ENCODE peak calls at places on chromosomes 3 and 15, in four cellular contexts. N, S, O and U are unnamed samples.

GRCh38 chr15:62250176-62250575 is 85.1 kb upstream of the C2CD4B start:
- DNase-seq in N (no peak), S (no peak), O (no peak), U (no peak)

GRCh38 chr3:39260957-39261356 is 18.9 kb downstream of the CX3CR1 start:
- DNase-seq in N (peak; percentile 59), S (peak; percentile 92), O (peak; percentile 84), U (peak; percentile 22)

GRCh38 chr15:25061808-25062550 is 107.2 kb downstream of the SNRPN start:
- DNase-seq in N (no peak), S (no peak), O (no peak), U (no peak)

GRCh38 chr3:107206141-107206540 is 171.1 kb upstream of the CCDC54 start:
- DNase-seq in N (peak; percentile 40), S (peak; percentile 80), O (no peak), U (no peak)

GRCh38 chr3:71101581-71101980 is 481.9 kb downstream of the FOXP1 start:
- DNase-seq in N (no peak), S (peak; percentile 62), O (no peak), U (no peak)

GRCh38 chr15:65951007-65951406 is 81.7 kb downstream of the RAB11A start:
- DNase-seq in N (no peak), S (no peak), O (no peak), U (no peak)

GRCh38 chr3:110736332-110736731 is 335.3 kb upstream of the NECTIN3 start:
- DNase-seq in N (no peak), S (no peak), O (no peak), U (no peak)

GRCh38 chr15:80152896-80153876 is at the start of gene FAH:
- DNase-seq in N (no peak), S (peak; percentile 47), O (peak; percentile 46), U (no peak)

GRCh38 chr3:48125026-48125704 is 63.1 kb downstream of the CDC25A start:
- DNase-seq in N (peak; percentile 95), S (peak; percentile 73), O (no peak), U (no peak)

GRCh38 chr3:64462203-64463120 is 225.3 kb downstream of the ADAMTS9 start:
- DNase-seq in N (peak; percentile 89), S (peak; percentile 92), O (peak; percentile 64), U (peak; percentile 65)

GRCh38 chr3:196639517-196640500 is at the start of gene NRROS:
- DNase-seq in N (no peak), S (peak; percentile 47), O (peak; percentile 61), U (no peak)

GRCh38 chr3:46089237-46090011 is 62.1 kb upstream of the XCR1 start:
- DNase-seq in N (peak; percentile 23), S (peak; percentile 99), O (peak; percentile 96), U (peak; percentile 66)

GRCh38 chr3:50221413-50222168 is 14.4 kb upstream of the GNAI2 start:
- DNase-seq in N (no peak), S (no peak), O (no peak), U (no peak)

GRCh38 chr15:42547926-42548257 is 701 bp downstream of the LRRC57 start:
- DNase-seq in N (no peak), S (no peak), O (peak; percentile 27), U (peak; percentile 8)

GRCh38 chr15:100001405-100001804 is 268.2 kb upstream of the LYSMD4 start:
- DNase-seq in N (no peak), S (peak; percentile 1), O (no peak), U (no peak)

GRCh38 chr3:117054551-117054950 is 345.0 kb downstream of the TUSC7 start:
- DNase-seq in N (no peak), S (peak; percentile 16), O (no peak), U (no peak)

GRCh38 chr3:132499071-132499470 is 81.8 kb downstream of the DNAJC13 start:
- DNase-seq in N (no peak), S (no peak), O (no peak), U (no peak)

GRCh38 chr15:101539492-101539891 is 50.0 kb upstream of the PCSK6 start:
- DNase-seq in N (no peak), S (no peak), O (no peak), U (no peak)

GRCh38 chr15:62337934-62338333 is 172.8 kb upstream of the C2CD4B start:
- DNase-seq in N (no peak), S (no peak), O (no peak), U (no peak)

GRCh38 chr3:16568115-16568514 is 37.1 kb downstream of the DAZL start:
- DNase-seq in N (no peak), S (no peak), O (no peak), U (no peak)
- TF ChIP-seq CTCF in N (no peak), S (no peak), O (no peak), U (no peak)

DNA sequence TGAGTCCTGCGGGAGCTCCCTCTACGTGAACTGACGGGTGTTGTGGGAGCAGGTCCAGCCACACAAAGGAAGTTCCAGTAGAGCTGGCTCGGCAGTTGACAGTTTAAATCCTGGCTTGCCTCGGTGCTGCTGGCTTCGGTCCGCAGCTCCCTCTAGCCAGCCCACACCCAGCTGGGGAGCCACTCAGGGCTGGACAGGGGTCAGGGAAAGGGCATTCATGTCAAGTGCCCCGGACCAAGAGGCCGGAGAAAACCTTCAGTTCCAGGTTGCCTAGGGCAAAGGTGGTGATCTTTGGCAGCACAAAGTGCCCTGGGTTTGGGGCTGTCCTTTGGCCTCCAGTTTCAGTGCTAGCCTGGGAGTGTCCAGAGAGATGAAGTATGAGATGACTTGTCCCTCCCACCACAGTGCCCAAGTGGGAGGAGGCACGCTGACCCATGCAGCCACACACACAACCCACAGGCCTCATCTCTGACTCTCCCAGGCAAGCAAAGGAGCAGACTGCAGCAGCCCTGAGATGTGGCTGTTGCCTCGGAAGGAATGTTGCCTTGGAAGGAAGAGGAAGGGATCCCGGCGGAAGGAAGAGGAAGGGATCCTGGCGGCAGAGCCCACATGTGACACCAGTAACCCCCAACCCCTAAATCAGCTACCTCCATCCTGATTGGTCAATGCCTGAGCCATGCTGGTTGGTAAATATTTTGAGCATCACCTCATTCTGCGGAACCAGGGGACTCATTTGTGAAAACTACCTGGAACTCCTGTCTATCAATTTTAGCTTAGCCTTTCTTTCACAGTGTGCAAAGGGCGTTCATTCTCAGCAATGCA is 13.9 kb upstream of the ANPEP start:
- DNase-seq in N (no peak), S (peak; percentile 86), O (peak; percentile 87), U (no peak)
- H3K4me3 ChIP-seq in N (no peak overlapping the region), S (no peak overlapping the region), O (no peak overlapping the region), U (no peak overlapping the region)

GRCh38 chr3:154954750-154955149 is 125.4 kb upstream of the MME start:
- DNase-seq in N (no peak), S (peak; percentile 86), O (no peak), U (no peak)
- TF ChIP-seq CTCF in N (peak; percentile 22), S (peak; percentile 77), O (peak; percentile 32), U (peak; percentile 54)

DNA sequence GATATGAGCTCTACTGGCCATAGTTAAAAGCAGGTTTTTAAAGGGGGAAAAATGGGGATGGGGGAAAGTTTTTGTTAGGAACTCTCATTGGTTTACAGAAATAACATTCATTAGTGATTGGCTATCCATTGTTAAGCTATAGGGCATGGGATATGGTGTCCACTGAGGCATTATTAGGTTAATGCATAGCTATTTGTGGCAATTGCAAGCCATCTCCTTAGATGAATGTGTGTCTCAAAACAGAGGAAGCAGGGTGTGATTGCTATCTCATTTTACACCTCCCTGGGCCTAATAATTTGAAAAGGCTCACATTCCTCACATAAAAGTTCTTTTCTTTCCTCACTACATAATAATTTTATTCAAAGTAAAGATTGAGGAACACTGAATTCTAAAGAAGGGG is 396.6 kb downstream of the TAFA4 start:
- DNase-seq in N (no peak), S (no peak), O (no peak), U (no peak)
- H3K4me3 ChIP-seq in N (no peak overlapping the region), S (no peak overlapping the region), O (no peak overlapping the region), U (no peak overlapping the region)

DNA sequence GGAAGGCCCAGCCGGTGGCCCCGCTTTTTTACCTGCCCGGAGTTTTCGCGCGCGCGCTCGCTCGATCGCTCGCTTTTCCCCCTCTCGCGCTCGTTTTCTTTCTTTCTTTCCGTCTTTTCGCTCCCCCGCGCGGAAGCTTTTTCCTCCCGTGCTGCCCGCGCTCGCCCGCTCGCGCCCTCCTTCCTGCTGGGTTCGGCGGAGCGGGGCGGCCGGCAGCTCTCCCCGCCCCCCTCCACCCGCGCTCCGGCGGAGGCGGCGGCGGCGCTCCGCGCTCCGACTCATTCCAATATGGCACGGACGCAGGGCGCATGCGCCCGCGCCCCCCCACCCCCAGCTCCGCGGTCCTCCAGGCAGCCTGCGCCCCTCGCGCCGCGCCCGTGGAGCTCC is at the start of gene SFMBT1:
- DNase-seq in N (peak; percentile 18), S (peak; percentile 49), O (peak; percentile 52), U (no peak)
- TF ChIP-seq CTCF in N (no peak), S (no peak), O (no peak), U (no peak)

GRCh38 chr3:186096295-186096694 is 12.6 kb downstream of the ETV5 start:
- DNase-seq in N (no peak), S (no peak), O (no peak), U (no peak)

GRCh38 chr3:186097317-186097662 is 11.6 kb downstream of the ETV5 start:
- DNase-seq in N (no peak), S (no peak), O (no peak), U (no peak)

GRCh38 chr3:186099178-186099577 is 9.7 kb downstream of the ETV5 start:
- DNase-seq in N (peak; percentile 41), S (peak; percentile 74), O (peak; percentile 87), U (peak; percentile 88)

GRCh38 chr3:186098740-186099139 is 10.1 kb downstream of the ETV5 start:
- DNase-seq in N (no peak), S (no peak), O (no peak), U (no peak)

DNA sequence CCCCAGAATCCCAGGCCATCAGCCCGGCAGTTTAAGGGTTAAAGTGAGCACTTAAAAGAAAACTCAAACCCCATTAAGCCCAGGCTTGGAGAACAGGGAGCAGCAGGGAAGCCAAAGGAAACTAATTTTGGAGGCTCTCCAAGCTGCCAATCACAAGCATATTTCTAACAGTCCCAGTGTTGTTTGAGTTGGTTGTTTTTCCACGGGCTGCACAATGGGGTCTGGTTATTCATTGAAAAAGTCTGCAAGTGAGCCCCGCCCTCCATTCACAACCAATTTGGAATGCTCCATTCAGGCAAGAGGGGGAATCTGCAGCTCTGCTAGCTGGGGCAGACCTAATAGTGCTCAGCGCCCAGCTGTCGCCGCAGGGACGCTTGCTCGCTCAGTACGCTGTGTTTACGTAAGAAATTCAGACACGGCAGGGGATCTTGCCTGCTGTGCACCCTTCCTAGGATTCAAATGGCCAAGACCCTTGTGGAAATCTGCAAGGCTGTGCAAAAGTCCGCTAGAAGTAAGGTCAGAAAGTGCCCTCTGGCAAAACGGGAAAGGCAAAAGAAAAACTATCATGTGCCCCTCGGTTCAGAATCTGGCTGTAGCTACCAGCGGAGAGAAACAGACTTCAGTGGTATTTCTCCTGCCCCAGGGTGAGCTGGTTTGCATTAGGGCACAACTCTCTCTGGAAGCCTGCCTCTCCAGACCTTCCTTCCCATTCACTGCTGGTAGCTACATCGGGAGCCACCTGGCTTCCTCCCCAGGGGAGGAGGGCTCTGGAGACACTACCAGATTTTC is 11.0 kb downstream of the ETV5 start:
- DNase-seq in N (peak; percentile 67), S (peak; percentile 48), O (peak; percentile 50), U (peak; percentile 97)
- H3K4me3 ChIP-seq in N (peak overlapping the region; percentile 42), S (no peak overlapping the region), O (peak overlapping the region; percentile 35), U (peak overlapping the region; percentile 47)